ENCODE peak calls at places on chromosome 7, in five cellular contexts. One of them, this sample, is unnamed.

GRCh38 chr7:10672186-10672585 is 301.5 kb upstream of the PHF14 start:
- DNase-seq in prostate gland: no peak
- DNase-seq in spleen: no peak
- DNase-seq in HepG2: no peak
- DNase-seq in K562: no peak
- DNase-seq in this sample: no peak

GRCh38 chr7:14596421-14596820 is 306.1 kb downstream of the DGKB start:
- DNase-seq in prostate gland: no peak
- DNase-seq in spleen: no peak
- DNase-seq in HepG2: no peak
- DNase-seq in K562: no peak
- DNase-seq in this sample: no peak

GRCh38 chr7:143288836-143289235 is 685 bp downstream of the CASP2 start:
- DNase-seq in prostate gland: no peak
- DNase-seq in spleen: no peak
- DNase-seq in HepG2: no peak
- DNase-seq in K562: peak
- DNase-seq in this sample: no peak

GRCh38 chr7:78901566-78901965 is 551.9 kb downstream of the MAGI2 start:
- DNase-seq in prostate gland: no peak
- DNase-seq in spleen: no peak
- DNase-seq in HepG2: no peak
- DNase-seq in K562: no peak
- DNase-seq in this sample: no peak

GRCh38 chr7:94374231-94374630 is 20.5 kb upstream of the COL1A2 start:
- DNase-seq in prostate gland: no peak
- DNase-seq in spleen: no peak
- DNase-seq in HepG2: no peak
- DNase-seq in K562: no peak
- DNase-seq in this sample: peak

GRCh38 chr7:141754939-141755338 is 9.0 kb upstream of the TAS2R3 start:
- DNase-seq in prostate gland: no peak
- DNase-seq in spleen: no peak
- DNase-seq in HepG2: peak
- DNase-seq in K562: peak
- DNase-seq in this sample: no peak

GRCh38 chr7:129150199-129150996 is 5.9 kb downstream of the TSPAN33 start:
- DNase-seq in prostate gland: no peak
- DNase-seq in spleen: no peak
- DNase-seq in HepG2: no peak
- DNase-seq in K562: peak
- DNase-seq in this sample: no peak

GRCh38 chr7:64559206-64559605 is 3.7 kb downstream of the ZNF680 start:
- DNase-seq in prostate gland: peak
- DNase-seq in spleen: no peak
- DNase-seq in HepG2: no peak
- DNase-seq in K562: peak
- DNase-seq in this sample: no peak

GRCh38 chr7:6443372-6443941 is 4.3 kb downstream of the DAGLB start:
- DNase-seq in prostate gland: no peak
- DNase-seq in spleen: no peak
- DNase-seq in HepG2: peak
- DNase-seq in K562: no peak
- DNase-seq in this sample: no peak

GRCh38 chr7:4261038-4261960 is 420.8 kb upstream of the FOXK1 start:
- DNase-seq in prostate gland: no peak
- DNase-seq in spleen: peak
- DNase-seq in HepG2: no peak
- DNase-seq in K562: no peak
- DNase-seq in this sample: no peak

GRCh38 chr7:24715661-24716479 is 41.4 kb downstream of the GSDME start:
- DNase-seq in prostate gland: no peak
- DNase-seq in spleen: peak
- DNase-seq in HepG2: peak
- DNase-seq in K562: peak
- DNase-seq in this sample: no peak

GRCh38 chr7:46301677-46302076 is 380.6 kb upstream of the IGFBP3 start:
- DNase-seq in prostate gland: no peak
- DNase-seq in spleen: no peak
- DNase-seq in HepG2: no peak
- DNase-seq in K562: no peak
- DNase-seq in this sample: no peak

GRCh38 chr7:82172896-82173295 is 270.7 kb downstream of the CACNA2D1 start:
- DNase-seq in prostate gland: no peak
- DNase-seq in spleen: no peak
- DNase-seq in HepG2: no peak
- DNase-seq in K562: no peak
- DNase-seq in this sample: no peak

GRCh38 chr7:116138202-116138801 is 72.0 kb upstream of the TES start:
- DNase-seq in prostate gland: peak
- DNase-seq in spleen: no peak
- DNase-seq in HepG2: peak
- DNase-seq in K562: peak
- DNase-seq in this sample: no peak

GRCh38 chr7:55093674-55094073 is 74.9 kb downstream of the EGFR start:
- DNase-seq in prostate gland: no peak
- DNase-seq in spleen: no peak
- DNase-seq in HepG2: no peak
- DNase-seq in K562: no peak
- DNase-seq in this sample: no peak

GRCh38 chr7:95927781-95928180 is 155.4 kb downstream of the DYNC1I1 start:
- DNase-seq in prostate gland: no peak
- DNase-seq in spleen: no peak
- DNase-seq in HepG2: no peak
- DNase-seq in K562: no peak
- DNase-seq in this sample: no peak

GRCh38 chr7:33043434-33043833 is 19.1 kb downstream of the NT5C3A start:
- DNase-seq in prostate gland: no peak
- DNase-seq in spleen: no peak
- DNase-seq in HepG2: no peak
- DNase-seq in K562: peak
- DNase-seq in this sample: no peak

GRCh38 chr7:134562136-134562535 is 13.2 kb downstream of the AKR1B15 start:
- DNase-seq in prostate gland: no peak
- DNase-seq in spleen: no peak
- DNase-seq in HepG2: no peak
- DNase-seq in K562: no peak
- DNase-seq in this sample: no peak

GRCh38 chr7:32890553-32891045 is 961 bp downstream of the KBTBD2 start:
- DNase-seq in prostate gland: peak
- DNase-seq in spleen: no peak
- DNase-seq in HepG2: peak
- DNase-seq in K562: peak
- DNase-seq in this sample: peak

GRCh38 chr7:31145339-31145738 is 93.2 kb downstream of the ADCYAP1R1 start:
- DNase-seq in prostate gland: no peak
- DNase-seq in spleen: no peak
- DNase-seq in HepG2: no peak
- DNase-seq in K562: no peak
- DNase-seq in this sample: no peak

GRCh38 chr7:66050337-66050957 is 25.2 kb upstream of the ASL start:
- DNase-seq in prostate gland: no peak
- DNase-seq in spleen: no peak
- DNase-seq in HepG2: no peak
- DNase-seq in K562: no peak
- DNase-seq in this sample: no peak

GRCh38 chr7:131302453-131302852 is 25.2 kb upstream of the MKLN1 start:
- DNase-seq in prostate gland: no peak
- DNase-seq in spleen: no peak
- DNase-seq in HepG2: no peak
- DNase-seq in K562: no peak
- DNase-seq in this sample: no peak

GRCh38 chr7:16915405-16915804 is 33.6 kb upstream of the AGR3 start:
- DNase-seq in prostate gland: no peak
- DNase-seq in spleen: no peak
- DNase-seq in HepG2: no peak
- DNase-seq in K562: no peak
- DNase-seq in this sample: no peak

GRCh38 chr7:17651296-17651695 is 289.0 kb downstream of the SNX13 start:
- DNase-seq in prostate gland: no peak
- DNase-seq in spleen: no peak
- DNase-seq in HepG2: no peak
- DNase-seq in K562: no peak
- DNase-seq in this sample: no peak

GRCh38 chr7:36010656-36011587 is 142.1 kb upstream of the EEPD1 start:
- DNase-seq in prostate gland: no peak
- DNase-seq in spleen: no peak
- DNase-seq in HepG2: no peak
- DNase-seq in K562: no peak
- DNase-seq in this sample: no peak

GRCh38 chr7:100611983-100612729 is at the start of gene MOSPD3:
- DNase-seq in prostate gland: peak
- DNase-seq in spleen: peak
- DNase-seq in HepG2: peak
- DNase-seq in K562: peak
- DNase-seq in this sample: peak

GRCh38 chr7:117145952-117146475 is 176.8 kb downstream of the WNT2 start:
- DNase-seq in prostate gland: no peak
- DNase-seq in spleen: no peak
- DNase-seq in HepG2: no peak
- DNase-seq in K562: peak
- DNase-seq in this sample: no peak

GRCh38 chr7:103947026-103947655 is 42.3 kb downstream of the RELN start:
- DNase-seq in prostate gland: no peak
- DNase-seq in spleen: no peak
- DNase-seq in HepG2: no peak
- DNase-seq in K562: no peak
- DNase-seq in this sample: no peak

GRCh38 chr7:2508327-2509231 is 11.0 kb upstream of the LFNG start:
- DNase-seq in prostate gland: peak
- DNase-seq in spleen: peak
- DNase-seq in HepG2: no peak
- DNase-seq in K562: no peak
- DNase-seq in this sample: peak

GRCh38 chr7:105675873-105676484 is 94.7 kb upstream of the EFCAB10 start:
- DNase-seq in prostate gland: no peak
- DNase-seq in spleen: peak
- DNase-seq in HepG2: no peak
- DNase-seq in K562: no peak
- DNase-seq in this sample: peak

GRCh38 chr7:45217358-45217757 is 59.8 kb downstream of the RAMP3 start:
- DNase-seq in prostate gland: no peak
- DNase-seq in spleen: peak
- DNase-seq in HepG2: peak
- DNase-seq in K562: peak
- DNase-seq in this sample: no peak

GRCh38 chr7:1608318-1608717 is 38.5 kb upstream of the PSMG3 start:
- DNase-seq in prostate gland: no peak
- DNase-seq in spleen: no peak
- DNase-seq in HepG2: no peak
- DNase-seq in K562: no peak
- DNase-seq in this sample: no peak

GRCh38 chr7:87083865-87084519 is 24.5 kb upstream of the ELAPOR2 start:
- DNase-seq in prostate gland: no peak
- DNase-seq in spleen: no peak
- DNase-seq in HepG2: no peak
- DNase-seq in K562: no peak
- DNase-seq in this sample: no peak

GRCh38 chr7:13981070-13981469 is 8.4 kb downstream of the ETV1 start:
- DNase-seq in prostate gland: peak
- DNase-seq in spleen: no peak
- DNase-seq in HepG2: no peak
- DNase-seq in K562: peak
- DNase-seq in this sample: peak

GRCh38 chr7:94146408-94146807 is 142.3 kb upstream of the BET1 start:
- DNase-seq in prostate gland: no peak
- DNase-seq in spleen: peak
- DNase-seq in HepG2: no peak
- DNase-seq in K562: no peak
- DNase-seq in this sample: no peak

DNA sequence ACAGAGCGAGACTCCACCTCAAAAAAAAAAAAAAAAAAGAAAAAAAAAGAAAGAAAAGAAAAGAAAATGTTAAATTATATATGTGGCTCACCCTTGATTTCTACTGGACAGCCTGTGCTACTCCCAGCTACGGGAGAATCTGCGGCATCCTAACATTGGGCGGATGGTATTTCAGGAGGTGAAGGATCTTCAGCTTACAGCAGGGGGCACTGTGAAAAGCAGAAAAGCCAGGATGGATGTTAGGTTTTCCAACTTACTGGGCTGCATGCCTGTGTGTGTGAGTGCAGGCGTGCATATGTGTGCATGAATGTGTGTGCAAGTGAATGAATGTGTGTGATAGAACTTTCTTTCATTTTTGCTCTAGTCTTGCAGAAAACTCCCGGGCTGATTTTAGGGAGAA is 1066.5 kb downstream of the TYW1 start:
- DNase-seq in prostate gland: no peak
- DNase-seq in spleen: no peak
- DNase-seq in HepG2: no peak
- DNase-seq in K562: peak
- DNase-seq in this sample: no peak
- TF ChIP-seq CTCF in prostate gland: peak
- TF ChIP-seq CTCF in spleen: peak
- TF ChIP-seq CTCF in HepG2: peak
- TF ChIP-seq CTCF in K562: peak
- TF ChIP-seq CTCF in this sample: no peak

GRCh38 chr7:120402801-120403200 is 129.8 kb downstream of the KCND2 start:
- DNase-seq in prostate gland: no peak
- DNase-seq in spleen: no peak
- DNase-seq in HepG2: no peak
- DNase-seq in K562: no peak
- DNase-seq in this sample: no peak

GRCh38 chr7:120402368-120402767 is 129.4 kb downstream of the KCND2 start:
- DNase-seq in prostate gland: no peak
- DNase-seq in spleen: no peak
- DNase-seq in HepG2: no peak
- DNase-seq in K562: no peak
- DNase-seq in this sample: no peak

GRCh38 chr7:120404042-120404441 is 131.1 kb downstream of the KCND2 start:
- DNase-seq in prostate gland: no peak
- DNase-seq in spleen: no peak
- DNase-seq in HepG2: no peak
- DNase-seq in K562: no peak
- DNase-seq in this sample: no peak

GRCh38 chr7:120398284-120399000 is 125.5 kb downstream of the KCND2 start:
- DNase-seq in prostate gland: no peak
- DNase-seq in spleen: no peak
- DNase-seq in HepG2: no peak
- DNase-seq in K562: no peak
- DNase-seq in this sample: no peak

GRCh38 chr7:120400806-120401455 is 128.0 kb downstream of the KCND2 start:
- DNase-seq in prostate gland: no peak
- DNase-seq in spleen: no peak
- DNase-seq in HepG2: no peak
- DNase-seq in K562: no peak
- DNase-seq in this sample: no peak
- TF ChIP-seq POLR2A in prostate gland: no peak
- TF ChIP-seq POLR2A in spleen: no peak
- TF ChIP-seq POLR2A in HepG2: no peak
- TF ChIP-seq POLR2A in K562: no peak
- TF ChIP-seq POLR2A in this sample: no peak

GRCh38 chr7:76069238-76069638 is 21.3 kb downstream of the MDH2 start:
- DNase-seq in prostate gland: peak
- DNase-seq in spleen: no peak
- DNase-seq in HepG2: no peak
- DNase-seq in K562: peak
- DNase-seq in this sample: peak
- TF ChIP-seq POLR2AphosphoS5 in prostate gland: peak
- TF ChIP-seq POLR2AphosphoS5 in spleen: peak
- TF ChIP-seq POLR2AphosphoS5 in HepG2: no peak
- TF ChIP-seq POLR2AphosphoS5 in K562: no peak
- TF ChIP-seq POLR2AphosphoS5 in this sample: no peak

GRCh38 chr7:107564553-107565298 is 955 bp downstream of the DUS4L start:
- DNase-seq in prostate gland: no peak
- DNase-seq in spleen: no peak
- DNase-seq in HepG2: no peak
- DNase-seq in K562: no peak
- DNase-seq in this sample: no peak
- TF ChIP-seq CTCF in prostate gland: no peak
- TF ChIP-seq CTCF in spleen: no peak
- TF ChIP-seq CTCF in HepG2: no peak
- TF ChIP-seq CTCF in K562: no peak
- TF ChIP-seq CTCF in this sample: no peak

This sample was measured in transverse colon.